ENCODE peak calls at places on chromosomes 5 and 9, in seven cellular contexts. One of them, this sample, is unnamed.

GRCh38 chr5:137896560-137896959 is 7.3 kb downstream of the PKD2L2 start:
- DNase-seq in progenitor cell of endocrine pancreas: no peak
- DNase-seq in choroid plexus epithelial cell: no peak
- DNase-seq in stimulated activated CD4-positive, alpha-beta T cell treated with anti-CD3 and anti-CD28 coated beads, Interleukin-1b, Interleukin-23, amount 100 ng/mL, for 24 hours: no peak
- DNase-seq in activated T-cell treated with anti-CD3 and anti-CD28 coated beads for 24 hours: no peak
- DNase-seq in AG09309: no peak
- DNase-seq in NCI-H446: no peak
- DNase-seq in this sample: no peak

GRCh38 chr5:43685271-43685950 is 82.4 kb downstream of the NNT start:
- DNase-seq in activated T-cell treated with anti-CD3 and anti-CD28 coated beads for 24 hours: no peak
- DNase-seq in choroid plexus epithelial cell: peak
- DNase-seq in progenitor cell of endocrine pancreas: no peak
- DNase-seq in AG09309: no peak
- DNase-seq in NCI-H446: no peak
- DNase-seq in stimulated activated CD4-positive, alpha-beta T cell treated with anti-CD3 and anti-CD28 coated beads, Interleukin-1b, Interleukin-23, amount 100 ng/mL, for 24 hours: no peak
- DNase-seq in this sample: no peak

GRCh38 chr5:137642091-137642490 is 93.8 kb downstream of the KLHL3 start:
- DNase-seq in AG09309: no peak
- DNase-seq in activated T-cell treated with anti-CD3 and anti-CD28 coated beads for 24 hours: no peak
- DNase-seq in stimulated activated CD4-positive, alpha-beta T cell treated with anti-CD3 and anti-CD28 coated beads, Interleukin-1b, Interleukin-23, amount 100 ng/mL, for 24 hours: no peak
- DNase-seq in progenitor cell of endocrine pancreas: no peak
- DNase-seq in choroid plexus epithelial cell: no peak
- DNase-seq in NCI-H446: no peak
- DNase-seq in this sample: no peak

GRCh38 chr5:56176155-56176798 is 56.9 kb downstream of the ANKRD55 start:
- DNase-seq in stimulated activated CD4-positive, alpha-beta T cell treated with anti-CD3 and anti-CD28 coated beads, Interleukin-1b, Interleukin-23, amount 100 ng/mL, for 24 hours: no peak
- DNase-seq in activated T-cell treated with anti-CD3 and anti-CD28 coated beads for 24 hours: no peak
- DNase-seq in progenitor cell of endocrine pancreas: no peak
- DNase-seq in choroid plexus epithelial cell: peak
- DNase-seq in AG09309: peak
- DNase-seq in NCI-H446: no peak
- DNase-seq in this sample: no peak

GRCh38 chr5:4330327-4330726 is 734.7 kb downstream of the IRX1 start:
- DNase-seq in progenitor cell of endocrine pancreas: no peak
- DNase-seq in NCI-H446: no peak
- DNase-seq in stimulated activated CD4-positive, alpha-beta T cell treated with anti-CD3 and anti-CD28 coated beads, Interleukin-1b, Interleukin-23, amount 100 ng/mL, for 24 hours: no peak
- DNase-seq in activated T-cell treated with anti-CD3 and anti-CD28 coated beads for 24 hours: no peak
- DNase-seq in choroid plexus epithelial cell: no peak
- DNase-seq in AG09309: no peak
- DNase-seq in this sample: no peak

GRCh38 chr5:56910123-56910951 is 941 bp downstream of the SETD9 start:
- DNase-seq in AG09309: no peak
- DNase-seq in choroid plexus epithelial cell: no peak
- DNase-seq in progenitor cell of endocrine pancreas: peak
- DNase-seq in activated T-cell treated with anti-CD3 and anti-CD28 coated beads for 24 hours: no peak
- DNase-seq in NCI-H446: no peak
- DNase-seq in stimulated activated CD4-positive, alpha-beta T cell treated with anti-CD3 and anti-CD28 coated beads, Interleukin-1b, Interleukin-23, amount 100 ng/mL, for 24 hours: peak
- DNase-seq in this sample: no peak

GRCh38 chr9:89677696-89678393 is 73.0 kb downstream of the GADD45G start:
- DNase-seq in NCI-H446: peak
- DNase-seq in choroid plexus epithelial cell: no peak
- DNase-seq in activated T-cell treated with anti-CD3 and anti-CD28 coated beads for 24 hours: no peak
- DNase-seq in AG09309: no peak
- DNase-seq in stimulated activated CD4-positive, alpha-beta T cell treated with anti-CD3 and anti-CD28 coated beads, Interleukin-1b, Interleukin-23, amount 100 ng/mL, for 24 hours: no peak
- DNase-seq in progenitor cell of endocrine pancreas: no peak
- DNase-seq in this sample: no peak

GRCh38 chr5:43335681-43336080 is 22.5 kb upstream of the HMGCS1 start:
- DNase-seq in AG09309: no peak
- DNase-seq in progenitor cell of endocrine pancreas: no peak
- DNase-seq in stimulated activated CD4-positive, alpha-beta T cell treated with anti-CD3 and anti-CD28 coated beads, Interleukin-1b, Interleukin-23, amount 100 ng/mL, for 24 hours: no peak
- DNase-seq in NCI-H446: no peak
- DNase-seq in choroid plexus epithelial cell: no peak
- DNase-seq in activated T-cell treated with anti-CD3 and anti-CD28 coated beads for 24 hours: no peak
- DNase-seq in this sample: no peak

GRCh38 chr5:73088026-73088425 is 32.3 kb upstream of the TMEM171 start:
- DNase-seq in AG09309: no peak
- DNase-seq in NCI-H446: no peak
- DNase-seq in choroid plexus epithelial cell: no peak
- DNase-seq in progenitor cell of endocrine pancreas: no peak
- DNase-seq in activated T-cell treated with anti-CD3 and anti-CD28 coated beads for 24 hours: no peak
- DNase-seq in stimulated activated CD4-positive, alpha-beta T cell treated with anti-CD3 and anti-CD28 coated beads, Interleukin-1b, Interleukin-23, amount 100 ng/mL, for 24 hours: no peak
- DNase-seq in this sample: no peak

GRCh38 chr5:66171349-66172344 is 27.5 kb downstream of the SREK1 start:
- DNase-seq in activated T-cell treated with anti-CD3 and anti-CD28 coated beads for 24 hours: peak
- DNase-seq in AG09309: peak
- DNase-seq in choroid plexus epithelial cell: peak
- DNase-seq in progenitor cell of endocrine pancreas: no peak
- DNase-seq in stimulated activated CD4-positive, alpha-beta T cell treated with anti-CD3 and anti-CD28 coated beads, Interleukin-1b, Interleukin-23, amount 100 ng/mL, for 24 hours: peak
- DNase-seq in NCI-H446: peak
- DNase-seq in this sample: peak

GRCh38 chr9:110911659-110912473 is 126.4 kb downstream of the LPAR1 start:
- DNase-seq in NCI-H446: no peak
- DNase-seq in activated T-cell treated with anti-CD3 and anti-CD28 coated beads for 24 hours: no peak
- DNase-seq in progenitor cell of endocrine pancreas: no peak
- DNase-seq in AG09309: peak
- DNase-seq in choroid plexus epithelial cell: peak
- DNase-seq in stimulated activated CD4-positive, alpha-beta T cell treated with anti-CD3 and anti-CD28 coated beads, Interleukin-1b, Interleukin-23, amount 100 ng/mL, for 24 hours: no peak
- DNase-seq in this sample: no peak

GRCh38 chr5:137448868-137449267 is 50.3 kb downstream of the SPOCK1 start:
- DNase-seq in NCI-H446: no peak
- DNase-seq in activated T-cell treated with anti-CD3 and anti-CD28 coated beads for 24 hours: no peak
- DNase-seq in AG09309: no peak
- DNase-seq in choroid plexus epithelial cell: no peak
- DNase-seq in progenitor cell of endocrine pancreas: no peak
- DNase-seq in stimulated activated CD4-positive, alpha-beta T cell treated with anti-CD3 and anti-CD28 coated beads, Interleukin-1b, Interleukin-23, amount 100 ng/mL, for 24 hours: no peak
- DNase-seq in this sample: no peak

GRCh38 chr5:114305402-114306207 is 56.3 kb upstream of the KCNN2 start:
- DNase-seq in NCI-H446: peak
- DNase-seq in stimulated activated CD4-positive, alpha-beta T cell treated with anti-CD3 and anti-CD28 coated beads, Interleukin-1b, Interleukin-23, amount 100 ng/mL, for 24 hours: no peak
- DNase-seq in AG09309: no peak
- DNase-seq in choroid plexus epithelial cell: peak
- DNase-seq in activated T-cell treated with anti-CD3 and anti-CD28 coated beads for 24 hours: no peak
- DNase-seq in progenitor cell of endocrine pancreas: no peak
- DNase-seq in this sample: no peak

GRCh38 chr9:38295751-38296150 is 96.8 kb upstream of the ALDH1B1 start:
- DNase-seq in AG09309: no peak
- DNase-seq in activated T-cell treated with anti-CD3 and anti-CD28 coated beads for 24 hours: no peak
- DNase-seq in progenitor cell of endocrine pancreas: no peak
- DNase-seq in stimulated activated CD4-positive, alpha-beta T cell treated with anti-CD3 and anti-CD28 coated beads, Interleukin-1b, Interleukin-23, amount 100 ng/mL, for 24 hours: no peak
- DNase-seq in choroid plexus epithelial cell: no peak
- DNase-seq in NCI-H446: no peak
- DNase-seq in this sample: no peak

GRCh38 chr5:57066921-57067914 is 106.6 kb upstream of the GPBP1 start:
- DNase-seq in AG09309: no peak
- DNase-seq in progenitor cell of endocrine pancreas: no peak
- DNase-seq in stimulated activated CD4-positive, alpha-beta T cell treated with anti-CD3 and anti-CD28 coated beads, Interleukin-1b, Interleukin-23, amount 100 ng/mL, for 24 hours: no peak
- DNase-seq in NCI-H446: no peak
- DNase-seq in activated T-cell treated with anti-CD3 and anti-CD28 coated beads for 24 hours: no peak
- DNase-seq in choroid plexus epithelial cell: peak
- DNase-seq in this sample: no peak

GRCh38 chr9:133732351-133733073 is 5.6 kb downstream of the SARDH start:
- DNase-seq in activated T-cell treated with anti-CD3 and anti-CD28 coated beads for 24 hours: no peak
- DNase-seq in progenitor cell of endocrine pancreas: no peak
- DNase-seq in NCI-H446: no peak
- DNase-seq in AG09309: no peak
- DNase-seq in stimulated activated CD4-positive, alpha-beta T cell treated with anti-CD3 and anti-CD28 coated beads, Interleukin-1b, Interleukin-23, amount 100 ng/mL, for 24 hours: no peak
- DNase-seq in choroid plexus epithelial cell: no peak
- DNase-seq in this sample: no peak

GRCh38 chr5:132180134-132180745 is 47.4 kb downstream of the P4HA2 start:
- DNase-seq in AG09309: peak
- DNase-seq in progenitor cell of endocrine pancreas: no peak
- DNase-seq in NCI-H446: peak
- DNase-seq in choroid plexus epithelial cell: peak
- DNase-seq in activated T-cell treated with anti-CD3 and anti-CD28 coated beads for 24 hours: no peak
- DNase-seq in stimulated activated CD4-positive, alpha-beta T cell treated with anti-CD3 and anti-CD28 coated beads, Interleukin-1b, Interleukin-23, amount 100 ng/mL, for 24 hours: no peak
- DNase-seq in this sample: no peak

GRCh38 chr9:110126986-110127864 is 80.7 kb downstream of the C9orf152 start:
- DNase-seq in stimulated activated CD4-positive, alpha-beta T cell treated with anti-CD3 and anti-CD28 coated beads, Interleukin-1b, Interleukin-23, amount 100 ng/mL, for 24 hours: no peak
- DNase-seq in NCI-H446: no peak
- DNase-seq in progenitor cell of endocrine pancreas: no peak
- DNase-seq in choroid plexus epithelial cell: peak
- DNase-seq in activated T-cell treated with anti-CD3 and anti-CD28 coated beads for 24 hours: no peak
- DNase-seq in AG09309: no peak
- DNase-seq in this sample: no peak

GRCh38 chr5:122019936-122020590 is 58.0 kb downstream of the LOX start:
- DNase-seq in progenitor cell of endocrine pancreas: no peak
- DNase-seq in stimulated activated CD4-positive, alpha-beta T cell treated with anti-CD3 and anti-CD28 coated beads, Interleukin-1b, Interleukin-23, amount 100 ng/mL, for 24 hours: no peak
- DNase-seq in AG09309: no peak
- DNase-seq in choroid plexus epithelial cell: peak
- DNase-seq in NCI-H446: no peak
- DNase-seq in activated T-cell treated with anti-CD3 and anti-CD28 coated beads for 24 hours: no peak
- DNase-seq in this sample: no peak

GRCh38 chr5:95822408-95823240 is at the start of gene GLRX:
- DNase-seq in activated T-cell treated with anti-CD3 and anti-CD28 coated beads for 24 hours: peak
- DNase-seq in NCI-H446: peak
- DNase-seq in stimulated activated CD4-positive, alpha-beta T cell treated with anti-CD3 and anti-CD28 coated beads, Interleukin-1b, Interleukin-23, amount 100 ng/mL, for 24 hours: no peak
- DNase-seq in choroid plexus epithelial cell: peak
- DNase-seq in progenitor cell of endocrine pancreas: peak
- DNase-seq in AG09309: peak
- DNase-seq in this sample: peak